ENCODE peak calls at places on chromosomes 1 and 21, in nine cellular contexts. One of them, this sample, is unnamed.

GRCh38 chr1:147156643-147157042 is 15.6 kb downstream of the PRKAB2 start:
- DNase-seq in breast epithelium: no peak
- DNase-seq in thoracic aorta: no peak
- DNase-seq in neural progenitor cell: no peak
- DNase-seq in hepatocyte: no peak
- DNase-seq in pancreas: no peak
- DNase-seq in SK-N-SH: no peak
- DNase-seq in ovary: no peak
- DNase-seq in stomach: no peak
- DNase-seq in this sample: no peak

GRCh38 chr1:224881762-224882211 is 47.7 kb upstream of the DNAH14 start:
- DNase-seq in stomach: no peak
- DNase-seq in SK-N-SH: no peak
- DNase-seq in neural progenitor cell: no peak
- DNase-seq in hepatocyte: no peak
- DNase-seq in ovary: no peak
- DNase-seq in breast epithelium: no peak
- DNase-seq in thoracic aorta: no peak
- DNase-seq in pancreas: no peak
- DNase-seq in this sample: no peak

GRCh38 chr1:10908266-10908665 is 104.2 kb upstream of the TARDBP start:
- DNase-seq in neural progenitor cell: no peak
- DNase-seq in SK-N-SH: no peak
- DNase-seq in hepatocyte: no peak
- DNase-seq in ovary: no peak
- DNase-seq in stomach: no peak
- DNase-seq in breast epithelium: no peak
- DNase-seq in pancreas: no peak
- DNase-seq in thoracic aorta: no peak
- DNase-seq in this sample: no peak

GRCh38 chr1:53127546-53127945 is 14.9 kb downstream of the SLC1A7 start:
- DNase-seq in hepatocyte: no peak
- DNase-seq in SK-N-SH: no peak
- DNase-seq in breast epithelium: no peak
- DNase-seq in pancreas: peak; percentile 23
- DNase-seq in ovary: peak; percentile 13
- DNase-seq in neural progenitor cell: no peak
- DNase-seq in stomach: no peak
- DNase-seq in thoracic aorta: no peak
- DNase-seq in this sample: no peak

GRCh38 chr1:202689493-202690342 is 20.5 kb downstream of the SYT2 start:
- DNase-seq in stomach: no peak
- DNase-seq in thoracic aorta: no peak
- DNase-seq in neural progenitor cell: peak; percentile 18
- DNase-seq in ovary: no peak
- DNase-seq in SK-N-SH: no peak
- DNase-seq in breast epithelium: no peak
- DNase-seq in hepatocyte: no peak
- DNase-seq in pancreas: no peak
- DNase-seq in this sample: no peak

GRCh38 chr1:202750024-202750423 is 39.8 kb upstream of the SYT2 start:
- DNase-seq in hepatocyte: no peak
- DNase-seq in pancreas: no peak
- DNase-seq in breast epithelium: no peak
- DNase-seq in ovary: no peak
- DNase-seq in SK-N-SH: no peak
- DNase-seq in thoracic aorta: no peak
- DNase-seq in neural progenitor cell: no peak
- DNase-seq in stomach: no peak
- DNase-seq in this sample: no peak

GRCh38 chr1:238772321-238772720 is 614.0 kb upstream of the CHRM3 start:
- DNase-seq in neural progenitor cell: no peak
- DNase-seq in hepatocyte: no peak
- DNase-seq in pancreas: no peak
- DNase-seq in SK-N-SH: no peak
- DNase-seq in stomach: no peak
- DNase-seq in ovary: no peak
- DNase-seq in thoracic aorta: no peak
- DNase-seq in breast epithelium: no peak
- DNase-seq in this sample: no peak

GRCh38 chr1:209884665-209885117 is 53.3 kb upstream of the SYT14 start:
- DNase-seq in SK-N-SH: no peak
- DNase-seq in ovary: peak; percentile 27
- DNase-seq in neural progenitor cell: no peak
- DNase-seq in thoracic aorta: peak; percentile 25
- DNase-seq in hepatocyte: peak; percentile 93
- DNase-seq in pancreas: no peak
- DNase-seq in breast epithelium: no peak
- DNase-seq in stomach: peak; percentile 39
- DNase-seq in this sample: no peak

GRCh38 chr1:204623365-204623893 is 62.1 kb downstream of the LRRN2 start:
- DNase-seq in breast epithelium: no peak
- DNase-seq in pancreas: no peak
- DNase-seq in stomach: no peak
- DNase-seq in ovary: peak; percentile 51
- DNase-seq in hepatocyte: peak; percentile 79
- DNase-seq in SK-N-SH: peak; percentile 40
- DNase-seq in thoracic aorta: no peak
- DNase-seq in neural progenitor cell: peak; percentile 21
- DNase-seq in this sample: no peak

GRCh38 chr1:151790940-151791651 is 796 bp upstream of the TDRKH start:
- DNase-seq in neural progenitor cell: peak; percentile 65
- DNase-seq in breast epithelium: no peak
- DNase-seq in hepatocyte: peak; percentile 41
- DNase-seq in thoracic aorta: no peak
- DNase-seq in SK-N-SH: peak; percentile 79
- DNase-seq in pancreas: no peak
- DNase-seq in stomach: no peak
- DNase-seq in ovary: no peak
- DNase-seq in this sample: peak; percentile 22

GRCh38 chr21:45524756-45525152 is 17.5 kb downstream of the SLC19A1 start:
- DNase-seq in thoracic aorta: no peak
- DNase-seq in breast epithelium: peak; percentile 41
- DNase-seq in hepatocyte: no peak
- DNase-seq in ovary: peak; percentile 11
- DNase-seq in neural progenitor cell: no peak
- DNase-seq in SK-N-SH: no peak
- DNase-seq in stomach: peak; percentile 20
- DNase-seq in pancreas: peak; percentile 46
- DNase-seq in this sample: no peak

GRCh38 chr21:45011911-45012660 is 62.3 kb upstream of the ADARB1 start:
- DNase-seq in thoracic aorta: no peak
- DNase-seq in hepatocyte: peak; percentile 93
- DNase-seq in ovary: peak; percentile 14
- DNase-seq in neural progenitor cell: peak; percentile 89
- DNase-seq in stomach: no peak
- DNase-seq in SK-N-SH: no peak
- DNase-seq in pancreas: peak; percentile 47
- DNase-seq in breast epithelium: no peak
- DNase-seq in this sample: no peak

GRCh38 chr21:42527489-42528158 is 14.0 kb downstream of the SLC37A1 start:
- DNase-seq in pancreas: no peak
- DNase-seq in neural progenitor cell: no peak
- DNase-seq in stomach: no peak
- DNase-seq in ovary: no peak
- DNase-seq in thoracic aorta: no peak
- DNase-seq in breast epithelium: no peak
- DNase-seq in SK-N-SH: no peak
- DNase-seq in hepatocyte: no peak
- DNase-seq in this sample: peak; percentile 67

GRCh38 chr21:44875341-44875740 is 1.9 kb upstream of the PTTG1IP start:
- DNase-seq in pancreas: no peak
- DNase-seq in hepatocyte: no peak
- DNase-seq in breast epithelium: no peak
- DNase-seq in SK-N-SH: no peak
- DNase-seq in neural progenitor cell: no peak
- DNase-seq in thoracic aorta: no peak
- DNase-seq in stomach: no peak
- DNase-seq in ovary: no peak
- DNase-seq in this sample: no peak

GRCh38 chr1:46806196-46807020 is 7.6 kb downstream of the CYP4B1 start:
- DNase-seq in stomach: peak; percentile 28
- DNase-seq in thoracic aorta: peak; percentile 7
- DNase-seq in neural progenitor cell: no peak
- DNase-seq in pancreas: no peak
- DNase-seq in ovary: peak; percentile 53
- DNase-seq in hepatocyte: peak; percentile 44
- DNase-seq in breast epithelium: no peak
- DNase-seq in SK-N-SH: no peak
- DNase-seq in this sample: no peak

GRCh38 chr1:21383785-21384401 is 56.0 kb upstream of the NBPF3 start:
- DNase-seq in thoracic aorta: no peak
- DNase-seq in breast epithelium: no peak
- DNase-seq in neural progenitor cell: peak; percentile 26
- DNase-seq in ovary: no peak
- DNase-seq in stomach: no peak
- DNase-seq in SK-N-SH: no peak
- DNase-seq in pancreas: no peak
- DNase-seq in hepatocyte: no peak
- DNase-seq in this sample: peak; percentile 26

GRCh38 chr21:27250386-27250785 is 283.5 kb upstream of the ADAMTS5 start:
- DNase-seq in thoracic aorta: no peak
- DNase-seq in breast epithelium: no peak
- DNase-seq in neural progenitor cell: no peak
- DNase-seq in ovary: no peak
- DNase-seq in hepatocyte: no peak
- DNase-seq in SK-N-SH: no peak
- DNase-seq in pancreas: no peak
- DNase-seq in stomach: no peak
- DNase-seq in this sample: no peak
- H3K27me3 ChIP-seq in thoracic aorta: no peaks in the 10 kb centered on the region
- H3K27me3 ChIP-seq in breast epithelium: no peaks in the 10 kb centered on the region
- H3K27me3 ChIP-seq in neural progenitor cell: no peaks in the 10 kb centered on the region
- H3K27me3 ChIP-seq in ovary: no peaks in the 10 kb centered on the region
- H3K27me3 ChIP-seq in hepatocyte: no peaks in the 10 kb centered on the region
- H3K27me3 ChIP-seq in SK-N-SH: no peaks in the 10 kb centered on the region
- H3K27me3 ChIP-seq in pancreas: no peaks in the 10 kb centered on the region
- H3K27me3 ChIP-seq in stomach: no peaks in the 10 kb centered on the region
- H3K27me3 ChIP-seq in this sample: no peaks in the 10 kb centered on the region

GRCh38 chr1:14362331-14362730 is 236.2 kb upstream of the KAZN start:
- DNase-seq in SK-N-SH: no peak
- DNase-seq in ovary: no peak
- DNase-seq in stomach: no peak
- DNase-seq in hepatocyte: no peak
- DNase-seq in breast epithelium: no peak
- DNase-seq in neural progenitor cell: no peak
- DNase-seq in pancreas: no peak
- DNase-seq in thoracic aorta: no peak
- DNase-seq in this sample: no peak

GRCh38 chr1:14363191-14363590 is 235.3 kb upstream of the KAZN start:
- DNase-seq in neural progenitor cell: no peak
- DNase-seq in ovary: no peak
- DNase-seq in hepatocyte: no peak
- DNase-seq in breast epithelium: no peak
- DNase-seq in stomach: no peak
- DNase-seq in SK-N-SH: no peak
- DNase-seq in pancreas: no peak
- DNase-seq in thoracic aorta: no peak
- DNase-seq in this sample: no peak

GRCh38 chr1:14365226-14365994 is 233.1 kb upstream of the KAZN start:
- DNase-seq in breast epithelium: no peak
- DNase-seq in hepatocyte: no peak
- DNase-seq in pancreas: no peak
- DNase-seq in neural progenitor cell: no peak
- DNase-seq in SK-N-SH: peak; percentile 34
- DNase-seq in ovary: no peak
- DNase-seq in thoracic aorta: no peak
- DNase-seq in stomach: no peak
- DNase-seq in this sample: peak; percentile 22

GRCh38 chr1:14366361-14367018 is 232.0 kb upstream of the KAZN start:
- DNase-seq in ovary: no peak
- DNase-seq in hepatocyte: peak; percentile 56
- DNase-seq in stomach: no peak
- DNase-seq in SK-N-SH: peak; percentile 60
- DNase-seq in pancreas: no peak
- DNase-seq in thoracic aorta: no peak
- DNase-seq in breast epithelium: no peak
- DNase-seq in neural progenitor cell: peak; percentile 60
- DNase-seq in this sample: no peak

DNA sequence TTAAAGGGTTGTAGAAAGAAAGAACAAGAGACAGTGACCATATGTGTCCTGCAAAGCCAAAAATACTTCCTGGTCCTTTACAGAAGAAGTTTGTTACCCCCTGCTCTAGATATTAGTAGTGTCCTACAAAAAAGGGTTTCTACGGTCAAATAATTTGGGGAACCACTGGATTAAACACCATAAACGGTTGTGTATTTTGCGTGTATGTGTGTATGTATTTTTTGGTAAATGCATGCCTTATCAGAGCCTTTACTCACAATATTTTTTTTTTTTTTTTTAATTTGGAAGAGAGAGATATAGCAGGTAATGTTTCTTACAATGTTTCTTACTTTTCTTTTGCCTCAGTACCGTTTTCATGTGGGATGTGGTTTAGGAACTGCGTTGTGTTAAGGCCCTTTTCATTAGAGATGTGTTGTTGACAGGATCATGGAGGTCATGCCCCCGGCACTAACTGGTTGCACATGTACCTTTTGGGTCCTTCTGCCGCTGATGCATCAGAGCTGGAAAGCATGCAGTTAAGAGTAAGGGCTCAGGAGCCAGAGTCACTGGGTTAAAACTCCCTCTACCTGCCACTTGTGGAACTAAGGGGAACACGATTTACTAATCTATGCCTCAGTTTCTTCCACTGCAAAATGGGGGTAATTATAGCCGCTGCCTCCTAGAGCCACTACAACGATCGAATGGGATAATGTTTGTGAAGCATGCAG is 234.6 kb upstream of the KAZN start:
- DNase-seq in thoracic aorta: no peak
- DNase-seq in ovary: no peak
- DNase-seq in hepatocyte: no peak
- DNase-seq in pancreas: no peak
- DNase-seq in neural progenitor cell: no peak
- DNase-seq in breast epithelium: no peak
- DNase-seq in SK-N-SH: no peak
- DNase-seq in stomach: no peak
- DNase-seq in this sample: no peak
- TF ChIP-seq CTCF in thoracic aorta: no peak
- TF ChIP-seq CTCF in ovary: no peak
- TF ChIP-seq CTCF in hepatocyte: no peak
- TF ChIP-seq CTCF in pancreas: no peak
- TF ChIP-seq CTCF in neural progenitor cell: peak; percentile 7
- TF ChIP-seq CTCF in breast epithelium: no peak
- TF ChIP-seq CTCF in SK-N-SH: no peak
- TF ChIP-seq CTCF in stomach: no peak
- TF ChIP-seq CTCF in this sample: peak; percentile 9

GRCh38 chr21:39799178-39799577 is 54.2 kb downstream of the IGSF5 start:
- DNase-seq in breast epithelium: no peak
- DNase-seq in neural progenitor cell: no peak
- DNase-seq in thoracic aorta: no peak
- DNase-seq in SK-N-SH: no peak
- DNase-seq in pancreas: no peak
- DNase-seq in hepatocyte: no peak
- DNase-seq in stomach: no peak
- DNase-seq in ovary: no peak
- DNase-seq in this sample: no peak
- H3K4me3 ChIP-seq in breast epithelium: no peak overlapping the region
- H3K4me3 ChIP-seq in neural progenitor cell: no peak overlapping the region
- H3K4me3 ChIP-seq in thoracic aorta: no peak overlapping the region
- H3K4me3 ChIP-seq in SK-N-SH: no peak overlapping the region
- H3K4me3 ChIP-seq in pancreas: no peak overlapping the region
- H3K4me3 ChIP-seq in hepatocyte: no peak overlapping the region
- H3K4me3 ChIP-seq in stomach: no peak overlapping the region
- H3K4me3 ChIP-seq in ovary: no peak overlapping the region
- H3K4me3 ChIP-seq in this sample: no peak overlapping the region

GRCh38 chr1:107804134-107804533 is 160.8 kb downstream of the VAV3 start:
- DNase-seq in hepatocyte: no peak
- DNase-seq in ovary: no peak
- DNase-seq in breast epithelium: no peak
- DNase-seq in neural progenitor cell: no peak
- DNase-seq in SK-N-SH: no peak
- DNase-seq in stomach: no peak
- DNase-seq in thoracic aorta: no peak
- DNase-seq in pancreas: no peak
- DNase-seq in this sample: no peak
- H3K27me3 ChIP-seq in hepatocyte: no peaks in the 10 kb centered on the region
- H3K27me3 ChIP-seq in ovary: no peaks in the 10 kb centered on the region
- H3K27me3 ChIP-seq in breast epithelium: no peaks in the 10 kb centered on the region
- H3K27me3 ChIP-seq in neural progenitor cell: no peaks in the 10 kb centered on the region
- H3K27me3 ChIP-seq in SK-N-SH: no peaks in the 10 kb centered on the region
- H3K27me3 ChIP-seq in stomach: no peaks in the 10 kb centered on the region
- H3K27me3 ChIP-seq in thoracic aorta: no peaks in the 10 kb centered on the region
- H3K27me3 ChIP-seq in pancreas: no peaks in the 10 kb centered on the region
- H3K27me3 ChIP-seq in this sample: no peaks in the 10 kb centered on the region